ENCODE peak calls at places on chromosomes 7 and 10, in seven cellular contexts. K, U, O, A, P, E and M are unnamed samples.

GRCh38 chr10:78524941-78525340 is 491.3 kb downstream of the RPS24 start:
- DNase-seq in K (no peak), U (no peak), O (no peak), A (no peak), P (no peak), E (no peak), M (no peak)

GRCh38 chr7:40918701-40919271 is 784.0 kb downstream of the SUGCT start:
- DNase-seq in K (no peak), U (peak; percentile 90), O (no peak), A (no peak), P (no peak), E (no peak), M (no peak)

GRCh38 chr10:99346247-99346646 is 17.1 kb downstream of the CNNM1 start:
- DNase-seq in K (no peak), U (peak; percentile 80), O (no peak), A (no peak), P (no peak), E (no peak), M (no peak)

GRCh38 chr10:48331436-48331835 is 25.0 kb downstream of the MAPK8 start:
- DNase-seq in K (no peak), U (no peak), O (no peak), A (no peak), P (no peak), E (no peak), M (no peak)

GRCh38 chr10:113326160-113327111 is 226.4 kb upstream of the HABP2 start:
- DNase-seq in K (no peak), U (peak; percentile 96), O (peak; percentile 14), A (no peak), P (no peak), E (peak; percentile 85), M (no peak)

GRCh38 chr7:130723784-130724183 is 10.2 kb downstream of the KLF14 start:
- DNase-seq in K (no peak), U (peak; percentile 39), O (no peak), A (no peak), P (no peak), E (no peak), M (no peak)

GRCh38 chr7:36029846-36030510 is 123.1 kb upstream of the EEPD1 start:
- DNase-seq in K (no peak), U (no peak), O (no peak), A (no peak), P (no peak), E (no peak), M (no peak)

GRCh38 chr10:67663449-67664087 is 32.4 kb downstream of the CTNNA3 start:
- DNase-seq in K (no peak), U (no peak), O (no peak), A (no peak), P (no peak), E (no peak), M (no peak)

GRCh38 chr7:884191-885003 is 8.0 kb downstream of the GET4 start:
- DNase-seq in K (no peak), U (no peak), O (no peak), A (no peak), P (no peak), E (no peak), M (no peak)

GRCh38 chr10:101629781-101630419 is 41.8 kb downstream of the DPCD start:
- DNase-seq in K (no peak), U (no peak), O (no peak), A (no peak), P (no peak), E (no peak), M (no peak)

GRCh38 chr7:18653381-18654155 is 158.0 kb downstream of the HDAC9 start:
- DNase-seq in K (no peak), U (no peak), O (no peak), A (no peak), P (no peak), E (no peak), M (no peak)

GRCh38 chr10:45239642-45240041 is 75.8 kb downstream of the OR13A1 start:
- DNase-seq in K (no peak), U (peak; percentile 23), O (no peak), A (no peak), P (no peak), E (no peak), M (no peak)

GRCh38 chr10:118501637-118502440 is 93.6 kb downstream of the PRLHR start:
- DNase-seq in K (no peak), U (peak; percentile 91), O (no peak), A (no peak), P (no peak), E (no peak), M (no peak)

GRCh38 chr7:145331076-145331475 is 495.2 kb upstream of the TPK1 start:
- DNase-seq in K (no peak), U (no peak), O (no peak), A (no peak), P (no peak), E (no peak), M (no peak)

GRCh38 chr10:3025300-3025699 is 42.0 kb upstream of the PFKP start:
- DNase-seq in K (no peak), U (no peak), O (no peak), A (no peak), P (no peak), E (no peak), M (no peak)

GRCh38 chr10:77823811-77824542 is 102.6 kb downstream of the DLG5 start:
- DNase-seq in K (no peak), U (no peak), O (no peak), A (no peak), P (no peak), E (no peak), M (no peak)

GRCh38 chr7:123958186-123958703 is 33.2 kb downstream of the SPAM1 start:
- DNase-seq in K (no peak), U (no peak), O (no peak), A (no peak), P (no peak), E (no peak), M (no peak)

GRCh38 chr10:63375859-63376258 is 89.9 kb downstream of the JMJD1C start:
- DNase-seq in K (no peak), U (no peak), O (no peak), A (no peak), P (no peak), E (no peak), M (no peak)

GRCh38 chr10:133068741-133069525 is 18.8 kb upstream of the ADGRA1 start:
- DNase-seq in K (no peak), U (no peak), O (no peak), A (no peak), P (no peak), E (no peak), M (no peak)

GRCh38 chr10:28914721-28915120 is 237.4 kb downstream of the BAMBI start:
- DNase-seq in K (no peak), U (peak; percentile 4), O (no peak), A (no peak), P (no peak), E (no peak), M (no peak)

GRCh38 chr7:78562191-78562590 is 763.6 kb downstream of the PHTF2 start:
- DNase-seq in K (no peak), U (no peak), O (no peak), A (no peak), P (no peak), E (no peak), M (no peak)

GRCh38 chr7:33669251-33669670 is 236.1 kb upstream of the BMPER start:
- DNase-seq in K (no peak), U (no peak), O (no peak), A (no peak), P (no peak), E (no peak), M (no peak)

GRCh38 chr7:1811850-1812692 is 142.0 kb downstream of the ELFN1 start:
- DNase-seq in K (no peak), U (no peak), O (no peak), A (no peak), P (no peak), E (peak; percentile 82), M (no peak)

GRCh38 chr7:156194813-156195212 is 382.6 kb upstream of the SHH start:
- DNase-seq in K (no peak), U (no peak), O (no peak), A (no peak), P (no peak), E (no peak), M (no peak)

GRCh38 chr10:107614939-107615665 is 450.6 kb upstream of the SORCS1 start:
- DNase-seq in K (no peak), U (peak; percentile 91), O (no peak), A (no peak), P (no peak), E (no peak), M (no peak)

GRCh38 chr10:73095479-73096021 is 1.1 kb downstream of the P4HA1 start:
- DNase-seq in K (no peak), U (peak; percentile 85), O (peak; percentile 45), A (peak; percentile 62), P (peak; percentile 42), E (peak; percentile 19), M (peak; percentile 13)

GRCh38 chr10:7084255-7085005 is 326.4 kb downstream of the SFMBT2 start:
- DNase-seq in K (no peak), U (no peak), O (no peak), A (no peak), P (no peak), E (no peak), M (no peak)

GRCh38 chr7:12570148-12570528 is 382 bp upstream of the SCIN start:
- DNase-seq in K (no peak), U (peak; percentile 36), O (no peak), A (no peak), P (peak; percentile 2), E (no peak), M (no peak)

GRCh38 chr10:59625842-59626522 is 83.7 kb downstream of the SLC16A9 start:
- DNase-seq in K (peak; percentile 9), U (peak; percentile 65), O (peak; percentile 70), A (peak; percentile 47), P (peak; percentile 56), E (peak; percentile 71), M (peak; percentile 51)

GRCh38 chr10:18254086-18254485 is 113.9 kb downstream of the CACNB2 start:
- DNase-seq in K (no peak), U (no peak), O (no peak), A (no peak), P (no peak), E (no peak), M (no peak)